ENCODE peak calls at places on chromosomes 2 and 18, in eight cellular contexts. J, M, H, C, X, E, F and Z are unnamed samples.

GRCh38 chr2:230128943-230129342 is 60.2 kb upstream of the SLC16A14 start:
- DNase-seq in H (no peak), F (peak), J (no peak), M (peak), E (peak), C (no peak), X (no peak), Z (no peak)

GRCh38 chr2:96685285-96685591 is 42.7 kb downstream of the FER1L5 start:
- DNase-seq in M (no peak), J (no peak), E (no peak), X (no peak), C (no peak), H (no peak), F (no peak), Z (peak)

GRCh38 chr2:236164201-236164982 is 3.8 kb downstream of the GBX2 start:
- DNase-seq in X (no peak), H (no peak), C (no peak), M (no peak), F (no peak), J (no peak), E (peak), Z (peak)

GRCh38 chr2:155021591-155021990 is 323.1 kb downstream of the KCNJ3 start:
- DNase-seq in F (no peak), X (no peak), J (no peak), E (no peak), M (no peak), C (no peak), H (no peak), Z (no peak)

GRCh38 chr18:47929681-47930085 is 776 bp downstream of the SMAD2 start:
- DNase-seq in C (no peak), M (peak), H (no peak), X (peak), F (no peak), E (no peak), J (no peak), Z (no peak)

GRCh38 chr2:25842155-25842554 is 36.1 kb downstream of the ASXL2 start:
- DNase-seq in H (no peak), X (no peak), C (no peak), M (no peak), J (no peak), E (no peak), F (no peak), Z (no peak)

GRCh38 chr2:207012461-207012860 is 73.1 kb downstream of the CPO start:
- DNase-seq in X (no peak), E (peak), H (no peak), C (no peak), F (no peak), J (no peak), M (no peak), Z (no peak)

GRCh38 chr2:206442854-206443734 is at the start of gene ADAM23:
- DNase-seq in F (no peak), J (no peak), C (no peak), H (no peak), M (peak), E (peak), X (peak), Z (peak)

GRCh38 chr2:146119586-146119985 is 1599.7 kb upstream of the ZEB2 start:
- DNase-seq in X (no peak), C (no peak), E (peak), F (no peak), M (no peak), H (no peak), J (no peak), Z (no peak)

GRCh38 chr2:37000273-37000780 is 34.0 kb upstream of the STRN start:
- DNase-seq in F (no peak), H (no peak), E (peak), M (peak), C (no peak), X (no peak), J (no peak), Z (no peak)

GRCh38 chr2:175030380-175031271 is 25.4 kb upstream of the CHN1 start:
- DNase-seq in X (peak), C (no peak), F (peak), H (no peak), E (peak), J (no peak), M (peak), Z (peak)

GRCh38 chr2:75614062-75614710 is 32.4 kb upstream of the MRPL19 start:
- DNase-seq in C (no peak), F (no peak), H (no peak), E (no peak), J (no peak), M (no peak), X (no peak), Z (no peak)

GRCh38 chr2:219252084-219252483 is 959 bp upstream of the TUBA4B start:
- DNase-seq in E (no peak), H (no peak), X (no peak), F (no peak), J (no peak), C (no peak), M (no peak), Z (no peak)

GRCh38 chr2:163863073-163863472 is 127.3 kb upstream of the FIGN start:
- DNase-seq in M (no peak), E (no peak), X (no peak), H (no peak), J (no peak), F (no peak), C (no peak), Z (no peak)

GRCh38 chr2:43057742-43058706 is 168.4 kb downstream of the ZFP36L2 start:
- DNase-seq in M (no peak), C (no peak), E (no peak), F (no peak), H (no peak), J (no peak), X (no peak), Z (no peak)

GRCh38 chr2:175874291-175874690 is 127.8 kb downstream of the LNPK start:
- DNase-seq in X (no peak), H (no peak), F (no peak), J (no peak), C (no peak), M (no peak), E (no peak), Z (no peak)

GRCh38 chr2:174121612-174122011 is 126.7 kb downstream of the OLA1 start:
- DNase-seq in H (no peak), J (no peak), X (no peak), E (no peak), C (no peak), M (no peak), F (no peak), Z (no peak)

GRCh38 chr2:187313831-187314230 is 134.2 kb downstream of the CALCRL start:
- DNase-seq in H (no peak), C (no peak), F (no peak), M (no peak), X (no peak), J (no peak), E (no peak), Z (no peak)

GRCh38 chr2:85318222-85319182 is 9.3 kb downstream of the TGOLN2 start:
- DNase-seq in X (peak), J (no peak), F (no peak), M (peak), C (no peak), E (peak), H (no peak), Z (no peak)

GRCh38 chr2:11836647-11837219 is 90.3 kb downstream of the LPIN1 start:
- DNase-seq in F (no peak), J (no peak), M (no peak), X (no peak), E (no peak), C (no peak), H (no peak), Z (no peak)

GRCh38 chr2:11833601-11834000 is 87.2 kb downstream of the LPIN1 start:
- DNase-seq in C (no peak), H (no peak), X (peak), E (peak), J (no peak), M (peak), F (no peak), Z (no peak)

GRCh38 chr2:11837875-11838734 is 91.7 kb downstream of the LPIN1 start:
- DNase-seq in E (no peak), C (no peak), X (no peak), J (no peak), H (no peak), M (no peak), F (no peak), Z (no peak)

GRCh38 chr2:11832531-11832930 is 86.1 kb downstream of the LPIN1 start:
- DNase-seq in J (no peak), F (no peak), H (no peak), E (no peak), C (no peak), M (no peak), X (no peak), Z (no peak)

GRCh38 chr2:11835403-11835802 is 89.0 kb downstream of the LPIN1 start:
- DNase-seq in X (no peak), J (no peak), M (no peak), E (no peak), F (no peak), H (no peak), C (no peak), Z (no peak)
- TF ChIP-seq CTCF in X (peak), J (no peak), M (no peak), E (peak), F (no peak), H (no peak), C (no peak), Z (peak)

GRCh38 chr18:9386872-9387271 is 52.3 kb downstream of the TWSG1 start:
- DNase-seq in E (no peak), J (no peak), M (no peak), C (no peak), F (no peak), H (no peak), X (no peak), Z (no peak)

GRCh38 chr18:9389706-9390105 is 55.1 kb downstream of the TWSG1 start:
- DNase-seq in H (no peak), F (no peak), M (no peak), X (no peak), J (no peak), E (no peak), C (no peak), Z (no peak)

GRCh38 chr18:9387891-9388290 is 53.3 kb downstream of the TWSG1 start:
- DNase-seq in X (no peak), J (no peak), F (no peak), C (no peak), M (no peak), E (no peak), H (no peak), Z (no peak)

DNA sequence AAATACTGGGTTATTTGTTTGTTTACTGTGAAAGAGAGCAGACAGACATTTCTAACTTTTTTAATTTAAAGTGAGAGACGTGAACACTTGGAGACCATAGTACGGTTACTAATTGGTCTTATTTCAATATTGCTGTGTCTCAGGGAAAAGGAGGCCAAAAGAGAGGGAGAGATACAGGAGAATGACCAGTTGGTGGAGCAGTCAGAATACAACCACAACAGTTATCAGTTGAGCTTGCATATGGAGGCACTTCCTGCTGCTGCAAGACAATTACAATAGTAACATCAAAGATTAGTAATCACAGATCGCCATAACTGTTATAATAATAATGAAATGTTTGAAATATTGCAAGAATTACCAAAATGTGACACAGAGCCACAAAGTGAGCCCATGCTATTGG is 58.2 kb downstream of the TWSG1 start:
- DNase-seq in M (no peak), X (no peak), H (no peak), J (no peak), E (no peak), F (no peak), C (no peak), Z (no peak)
- TF ChIP-seq CTCF in M (no peak), X (peak), H (no peak), J (no peak), E (no peak), F (no peak), C (no peak), Z (no peak)

GRCh38 chr2:205232086-205232485 is 450.2 kb upstream of the NRP2 start:
- DNase-seq in J (no peak), E (no peak), C (no peak), H (no peak), M (no peak), F (no peak), X (no peak), Z (no peak)

GRCh38 chr2:205235434-205235833 is 446.9 kb upstream of the NRP2 start:
- DNase-seq in C (no peak), X (no peak), M (no peak), H (no peak), E (peak), F (no peak), J (no peak), Z (no peak)

DNA sequence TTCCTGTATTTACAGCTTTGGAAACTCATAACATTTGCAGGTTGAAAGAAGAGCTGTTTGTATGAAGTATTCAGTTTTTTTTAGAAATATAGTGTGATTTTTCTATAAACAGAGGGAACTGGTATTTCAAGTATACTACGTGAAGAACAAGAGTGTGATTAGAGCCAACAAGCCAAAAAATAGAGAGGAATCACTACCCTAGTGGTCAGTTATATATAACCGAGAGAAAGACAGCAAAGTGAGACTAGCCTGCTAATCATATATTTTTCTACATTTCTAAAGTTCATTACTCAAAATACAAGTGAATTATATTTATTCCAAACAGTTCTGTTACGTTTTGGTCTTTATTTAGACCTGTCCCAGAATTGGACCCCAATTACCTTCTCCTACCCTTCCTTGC is 444.8 kb upstream of the NRP2 start:
- DNase-seq in F (no peak), X (no peak), C (no peak), E (no peak), M (no peak), H (no peak), J (no peak), Z (no peak)
- TF ChIP-seq CTCF in F (no peak), X (no peak), C (no peak), E (no peak), M (no peak), H (no peak), J (no peak), Z (peak)

GRCh38 chr2:16625201-16625729 is 40.4 kb downstream of the CYRIA start:
- DNase-seq in E (no peak), H (no peak), M (no peak), X (no peak), J (no peak), C (no peak), F (peak), Z (no peak)
- TF ChIP-seq CTCF in E (no peak), H (no peak), M (no peak), X (no peak), J (no peak), C (no peak), F (no peak), Z (no peak)